ENCODE peak calls at places on chromosomes 1 and 21, in seven cellular contexts. T is T-cell; W is IMR-90; V is NCI-H748 treated with DMSO at 0.1 percent for 48 hours; G is heart right ventricle; Q is activated naive CD4-positive, alpha-beta T cell; R is M059J. E is an unnamed sample.

GRCh38 chr1:44454704-44455103 is 49.6 kb downstream of the RNF220 start:
- DNase-seq in T (no peak), V (no peak), G (no peak), Q (no peak), R (no peak), W (no peak), E (no peak)

GRCh38 chr21:43262427-43262826 is 93.6 kb downstream of the CRYAA start:
- DNase-seq in V (no peak), G (no peak), Q (no peak), T (no peak), W (peak; percentile 19), R (no peak), E (peak; percentile 12)

GRCh38 chr1:232704694-232705680 is 75.1 kb upstream of the SIPA1L2 start:
- DNase-seq in W (peak; percentile 91), Q (no peak), V (peak; percentile 85), G (peak; percentile 9), R (peak; percentile 92), T (no peak), E (peak; percentile 91)

GRCh38 chr1:15950302-15950701 is 25.6 kb downstream of the ZBTB17 start:
- DNase-seq in V (no peak), G (no peak), Q (no peak), W (no peak), R (no peak), T (no peak), E (no peak)

GRCh38 chr1:31609512-31609911 is 8.0 kb upstream of the HCRTR1 start:
- DNase-seq in V (no peak), R (no peak), Q (no peak), T (no peak), G (no peak), W (no peak), E (peak; percentile 34)

GRCh38 chr1:85366391-85366790 is 90.0 kb upstream of the BCL10 start:
- DNase-seq in R (peak; percentile 87), W (peak; percentile 93), Q (no peak), T (no peak), G (no peak), V (no peak), E (peak; percentile 83)

GRCh38 chr1:204367956-204368355 is 8.2 kb upstream of the PLEKHA6 start:
- DNase-seq in Q (no peak), R (peak; percentile 76), V (no peak), W (no peak), G (no peak), T (no peak), E (no peak)

GRCh38 chr1:149888160-149888998 is 11.0 kb upstream of the BOLA1 start:
- DNase-seq in W (peak; percentile 90), R (peak; percentile 94), Q (peak; percentile 24), G (peak; percentile 89), T (no peak), V (peak; percentile 81), E (peak; percentile 95)

GRCh38 chr1:107682467-107682866 is 282.5 kb downstream of the VAV3 start:
- DNase-seq in W (no peak), G (no peak), Q (no peak), R (peak; percentile 91), T (no peak), V (no peak), E (peak; percentile 68)

GRCh38 chr1:186839077-186839400 is 10.3 kb downstream of the PLA2G4A start:
- DNase-seq in Q (no peak), W (no peak), R (no peak), G (no peak), V (no peak), T (no peak), E (no peak)

GRCh38 chr1:32540589-32540988 is 1.4 kb downstream of the ZBTB8A start:
- DNase-seq in R (peak; percentile 14), T (no peak), V (no peak), W (no peak), G (no peak), Q (no peak), E (no peak)

GRCh38 chr1:151716771-151717631 is at the start of gene CELF3:
- DNase-seq in T (peak; percentile 36), W (no peak), R (no peak), Q (no peak), V (peak; percentile 97), G (peak; percentile 17), E (peak; percentile 31)

GRCh38 chr21:39082656-39083376 is 100.4 kb downstream of the PSMG1 start:
- DNase-seq in R (peak; percentile 12), V (no peak), G (no peak), W (no peak), Q (no peak), T (no peak), E (no peak)

GRCh38 chr1:200724064-200724463 is 14.6 kb upstream of the CAMSAP2 start:
- DNase-seq in V (no peak), R (peak; percentile 57), G (no peak), W (peak; percentile 27), T (no peak), Q (no peak), E (no peak)

GRCh38 chr1:236181059-236181458 is 38.7 kb downstream of the GPR137B start:
- DNase-seq in T (no peak), V (no peak), G (no peak), W (peak; percentile 33), Q (no peak), R (peak; percentile 27), E (peak; percentile 14)

GRCh38 chr21:44630440-44630839 is 3.5 kb downstream of the KRTAP10-9 start:
- DNase-seq in R (no peak), V (no peak), G (no peak), W (no peak), T (no peak), Q (no peak), E (no peak)

GRCh38 chr1:231929311-231929710 is 302.7 kb downstream of the DISC1 start:
- DNase-seq in W (peak; percentile 67), G (no peak), Q (no peak), R (peak; percentile 68), T (no peak), V (no peak), E (peak; percentile 21)

GRCh38 chr1:80731241-80731894 is 1069.4 kb upstream of the ADGRL2 start:
- DNase-seq in G (no peak), R (no peak), T (no peak), V (no peak), Q (no peak), W (no peak), E (no peak)

GRCh38 chr1:159752135-159752580 is 28.6 kb upstream of the DUSP23 start:
- DNase-seq in G (peak; percentile 75), T (no peak), R (peak; percentile 26), Q (no peak), W (peak; percentile 4), V (no peak), E (peak; percentile 93)

GRCh38 chr1:13832536-13832935 is 132.5 kb downstream of the PRDM2 start:
- DNase-seq in W (no peak), Q (no peak), G (no peak), T (no peak), V (peak; percentile 69), R (no peak), E (no peak)

GRCh38 chr1:83693409-83694126 is 305.4 kb downstream of the TTLL7 start:
- DNase-seq in T (no peak), V (peak; percentile 58), Q (no peak), W (no peak), G (no peak), R (peak; percentile 7), E (no peak)

GRCh38 chr1:65457868-65458267 is 37.4 kb downstream of the LEPR start:
- DNase-seq in V (no peak), R (no peak), G (no peak), Q (no peak), W (no peak), T (no peak), E (no peak)

GRCh38 chr1:118118469-118118868 is 66.6 kb downstream of the SPAG17 start:
- DNase-seq in Q (no peak), G (no peak), W (no peak), V (no peak), T (no peak), R (no peak), E (no peak)

GRCh38 chr1:30726254-30726653 is 2.9 kb upstream of the MATN1 start:
- DNase-seq in W (no peak), R (no peak), V (no peak), Q (no peak), G (no peak), T (no peak), E (peak; percentile 39)

GRCh38 chr1:34808051-34808810 is 15.4 kb downstream of the GJA4 start:
- DNase-seq in R (peak; percentile 26), T (no peak), V (no peak), W (no peak), G (no peak), Q (no peak), E (no peak)

GRCh38 chr1:39158330-39159086 is 46.0 kb upstream of the MACF1 start:
- DNase-seq in T (no peak), G (no peak), V (no peak), Q (no peak), R (peak; percentile 42), W (peak; percentile 74), E (peak; percentile 60)

GRCh38 chr1:211511947-211512346 is 20.0 kb upstream of the RD3 start:
- DNase-seq in T (no peak), Q (no peak), V (no peak), R (peak; percentile 68), W (peak; percentile 36), G (no peak), E (no peak)

GRCh38 chr1:108199231-108199657 is 899 bp downstream of the SLC25A24 start:
- DNase-seq in T (no peak), V (peak; percentile 49), R (peak; percentile 73), W (peak; percentile 23), Q (no peak), G (peak; percentile 17), E (peak; percentile 72)

GRCh38 chr1:221166162-221166500 is 286.9 kb downstream of the HLX start:
- DNase-seq in Q (no peak), T (no peak), V (no peak), G (no peak), W (peak; percentile 1), R (no peak), E (peak; percentile 2)

GRCh38 chr1:34268311-34269042 is 91.8 kb downstream of the C1orf94 start:
- DNase-seq in V (no peak), R (peak; percentile 100), W (peak; percentile 4), Q (no peak), T (no peak), G (no peak), E (peak; percentile 4)

GRCh38 chr1:111615874-111616715 is 3.5 kb upstream of the RAP1A start:
- DNase-seq in T (peak; percentile 37), V (no peak), R (peak; percentile 14), Q (no peak), W (peak; percentile 32), G (no peak), E (no peak)

GRCh38 chr1:59747469-59748014 is 67.2 kb upstream of the HOOK1 start:
- DNase-seq in T (no peak), R (no peak), V (peak; percentile 16), G (no peak), W (no peak), Q (no peak), E (no peak)